ENCODE peak calls at places on chromosomes 3 and 15, in four cellular contexts. Q is T-helper 2 cell, M is BE2C, J is GOT3. V is an unnamed sample.

GRCh38 chr15:70132148-70132547 is 34.4 kb upstream of the TLE3 start:
- DNase-seq in Q (no peak), M (no peak), J (no peak), V (no peak)

GRCh38 chr15:60004019-60004845 is at the start of gene FOXB1:
- DNase-seq in Q (no peak), M (no peak), J (no peak), V (no peak)

GRCh38 chr15:33910741-33911140 is 57.6 kb upstream of the CHRM5 start:
- DNase-seq in Q (no peak), M (no peak), J (no peak), V (no peak)

GRCh38 chr3:183122257-183122932 is 23.1 kb upstream of the MCCC1 start:
- DNase-seq in Q (no peak), M (no peak), J (no peak), V (peak; percentile 56)

GRCh38 chr15:90336705-90337141 is 15.4 kb upstream of the ZNF774 start:
- DNase-seq in Q (no peak), M (no peak), J (no peak), V (peak; percentile 53)

GRCh38 chr3:51963951-51964451 is 3.3 kb downstream of the PCBP4 start:
- DNase-seq in Q (no peak), M (no peak), J (no peak), V (no peak)

GRCh38 chr3:115072265-115073008 is 74.7 kb downstream of the ZBTB20 start:
- DNase-seq in Q (no peak), M (no peak), J (no peak), V (no peak)

GRCh38 chr3:149965278-149965677 is 5.4 kb downstream of the PFN2 start:
- DNase-seq in Q (no peak), M (no peak), J (no peak), V (no peak)

GRCh38 chr15:89971592-89971997 is 29.5 kb upstream of the ZNF710 start:
- DNase-seq in Q (peak; percentile 19), M (peak; percentile 75), J (no peak), V (no peak)

GRCh38 chr3:117637666-117638065 is 928.1 kb downstream of the TUSC7 start:
- DNase-seq in Q (no peak), M (no peak), J (no peak), V (no peak)

GRCh38 chr15:68418611-68419161 is 13.3 kb downstream of the ITGA11 start:
- DNase-seq in Q (no peak), M (no peak), J (no peak), V (no peak)

GRCh38 chr15:82052751-82053150 is 6.9 kb upstream of the MEX3B start:
- DNase-seq in Q (no peak), M (no peak), J (no peak), V (no peak)

GRCh38 chr3:170414202-170414663 is 4.4 kb upstream of the CLDN11 start:
- DNase-seq in Q (no peak), M (peak; percentile 62), J (no peak), V (peak; percentile 64)

GRCh38 chr3:160921020-160921635 is 165.1 kb downstream of the PPM1L start:
- DNase-seq in Q (no peak), M (peak; percentile 50), J (no peak), V (peak; percentile 20)

GRCh38 chr3:45462522-45463262 is 74.3 kb downstream of the LARS2 start:
- DNase-seq in Q (no peak), M (no peak), J (no peak), V (no peak)

GRCh38 chr3:113275876-113276580 is 64.7 kb downstream of the BOC start:
- DNase-seq in Q (no peak), M (no peak), J (peak; percentile 27), V (no peak)

GRCh38 chr15:25694823-25695312 is 168.3 kb downstream of the ATP10A start:
- DNase-seq in Q (no peak), M (no peak), J (no peak), V (no peak)

GRCh38 chr15:39582286-39582976 is 1.6 kb downstream of the THBS1 start:
- DNase-seq in Q (no peak), M (no peak), J (no peak), V (no peak)

GRCh38 chr15:65829150-65829764 is 37.2 kb upstream of the DENND4A start:
- DNase-seq in Q (no peak), M (no peak), J (no peak), V (peak; percentile 40)

GRCh38 chr15:52681441-52681840 is 2.3 kb upstream of the ATOSA start:
- DNase-seq in Q (no peak), M (no peak), J (no peak), V (no peak)

GRCh38 chr3:12350151-12350813 is 61.4 kb downstream of the PPARG start:
- DNase-seq in Q (no peak), M (no peak), J (no peak), V (no peak)

GRCh38 chr15:65612616-65612946 is 1.6 kb upstream of the INTS14 start:
- DNase-seq in Q (no peak), M (no peak), J (no peak), V (no peak)

GRCh38 chr15:89496155-89497098 is at the start of gene RHCG:
- DNase-seq in Q (no peak), M (peak; percentile 70), J (no peak), V (peak; percentile 66)

GRCh38 chr3:107590786-107591185 is 68.0 kb downstream of the BBX start:
- DNase-seq in Q (no peak), M (no peak), J (no peak), V (no peak)

GRCh38 chr3:170640737-170641171 is 54.9 kb upstream of the SLC7A14 start:
- DNase-seq in Q (no peak), M (no peak), J (no peak), V (no peak)

GRCh38 chr15:40190591-40190990 is 29.7 kb downstream of the BUB1B start:
- DNase-seq in Q (no peak), M (no peak), J (no peak), V (peak; percentile 8)

GRCh38 chr3:52237659-52238172 is 1.2 kb downstream of the TWF2 start:
- DNase-seq in Q (no peak), M (peak; percentile 43), J (no peak), V (peak; percentile 59)

GRCh38 chr3:196788509-196788908 is 48.9 kb downstream of the PAK2 start:
- DNase-seq in Q (no peak), M (no peak), J (no peak), V (no peak)

GRCh38 chr15:69979783-69980182 is 117.9 kb downstream of the TLE3 start:
- DNase-seq in Q (no peak), M (no peak), J (no peak), V (no peak)

GRCh38 chr15:70342554-70343548 is 245.1 kb upstream of the TLE3 start:
- DNase-seq in Q (no peak), M (peak; percentile 88), J (no peak), V (no peak)

GRCh38 chr15:67083135-67083766 is 17.8 kb downstream of the SMAD3 start:
- DNase-seq in Q (no peak), M (no peak), J (no peak), V (no peak)

V was measured in LoVo.